ENCODE peak calls at places on chromosomes 13 and 19, in six cellular contexts. V, H, B, Q, G and N are unnamed samples.

GRCh38 chr19:3821857-3822364 is 35.7 kb upstream of the MATK start:
- DNase-seq in V (no peak), H (no peak), B (peak), Q (peak), G (peak), N (peak)

GRCh38 chr19:17538684-17539287 is 16.7 kb upstream of the COLGALT1 start:
- DNase-seq in V (no peak), H (no peak), B (no peak), Q (no peak), G (no peak), N (peak)

GRCh38 chr13:112652512-112653458 is 37.1 kb upstream of the ATP11A start:
- DNase-seq in V (no peak), H (no peak), B (no peak), Q (no peak), G (no peak), N (no peak)

GRCh38 chr13:47598340-47598911 is 402.6 kb downstream of the SUCLA2 start:
- DNase-seq in V (no peak), H (no peak), B (no peak), Q (no peak), G (no peak), N (no peak)

GRCh38 chr19:15820646-15821045 is 5.2 kb upstream of the OR10H1 start:
- DNase-seq in V (no peak), H (no peak), B (no peak), Q (no peak), G (no peak), N (no peak)

GRCh38 chr13:46961719-46962118 is 64.9 kb upstream of the HTR2A start:
- DNase-seq in V (no peak), H (no peak), B (no peak), Q (no peak), G (no peak), N (peak)

GRCh38 chr19:8336665-8337064 is 6.4 kb downstream of the KANK3 start:
- DNase-seq in V (no peak), H (no peak), B (no peak), Q (no peak), G (no peak), N (no peak)

GRCh38 chr19:15780595-15781418 is 6.7 kb upstream of the OR10H5 start:
- DNase-seq in V (no peak), H (no peak), B (no peak), Q (no peak), G (no peak), N (no peak)

GRCh38 chr19:3690551-3691371 is 9.5 kb downstream of the PIP5K1C start:
- DNase-seq in V (no peak), H (no peak), B (no peak), Q (no peak), G (no peak), N (no peak)

GRCh38 chr13:24274452-24274971 is 34.9 kb upstream of the C1QTNF9 start:
- DNase-seq in V (no peak), H (no peak), B (peak), Q (peak), G (no peak), N (peak)

GRCh38 chr19:37999309-38000213 is 92.6 kb downstream of the SIPA1L3 start:
- DNase-seq in V (no peak), H (peak), B (peak), Q (no peak), G (no peak), N (no peak)

GRCh38 chr13:26964278-26965057 is 203.9 kb upstream of the GPR12 start:
- DNase-seq in V (no peak), H (no peak), B (peak), Q (no peak), G (no peak), N (no peak)

GRCh38 chr19:50315773-50316448 is 13.3 kb downstream of the KCNC3 start:
- DNase-seq in V (no peak), H (no peak), B (no peak), Q (no peak), G (peak), N (peak)